ENCODE peak calls at places on chromosome 22, in five cellular contexts. L is fibroblast of mammary gland; N is activated effector memory CD4-positive, alpha-beta T cell treated with Interleukin-2 at 50 U/mL for 16 hours; E is fibroblast of pulmonary artery; P is mucosa of descending colon. A is an unnamed sample.

GRCh38 chr22:49305215-49305965 is 522.3 kb downstream of the BRD1 start:
- DNase-seq in P (peak), N (peak), E (peak), L (peak), A (peak)

GRCh38 chr22:19523240-19524169 is 705 bp downstream of the CLDN5 start:
- DNase-seq in L (peak), N (no peak), E (peak), P (no peak), A (no peak)

GRCh38 chr22:45268958-45269844 is 15.5 kb upstream of the UPK3A start:
- DNase-seq in L (peak), N (peak), E (peak), P (peak), A (peak)

GRCh38 chr22:38858492-38858891 is 13.5 kb downstream of the CBX6 start:
- DNase-seq in L (no peak), E (no peak), N (no peak), P (no peak), A (no peak)

GRCh38 chr22:45885171-45885840 is 91.7 kb downstream of the WNT7B start:
- DNase-seq in E (no peak), P (no peak), L (no peak), N (no peak), A (no peak)

GRCh38 chr22:48746789-48747425 is 1080.8 kb downstream of the BRD1 start:
- DNase-seq in L (no peak), P (peak), E (no peak), N (no peak), A (no peak)

GRCh38 chr22:23752090-23752691 is 1.3 kb upstream of the ZNF70 start:
- DNase-seq in E (no peak), P (no peak), L (no peak), N (no peak), A (no peak)

GRCh38 chr22:42743501-42743991 is 22.9 kb upstream of the A4GALT start:
- DNase-seq in E (peak), P (peak), L (peak), N (no peak), A (no peak)

A was measured in PC-3.